ENCODE peak calls at places on chromosomes 7 and 10, in four cellular contexts. N is GM12878, B is WTC11, V is K562. U is an unnamed sample.

GRCh38 chr10:87705339-87705738 is 45.7 kb downstream of the PAPSS2 start:
- DNase-seq in N (no peak), B (no peak), V (no peak), U (no peak)

GRCh38 chr10:12181065-12181775 is 14.5 kb downstream of the NUDT5 start:
- DNase-seq in N (peak), B (no peak), V (no peak), U (no peak)

GRCh38 chr7:1672851-1673486 is 2.9 kb downstream of the ELFN1 start:
- DNase-seq in N (no peak), B (no peak), V (no peak), U (no peak)

GRCh38 chr7:105641236-105641810 is 60.0 kb upstream of the EFCAB10 start:
- DNase-seq in N (no peak), B (no peak), V (no peak), U (no peak)

GRCh38 chr7:136870799-136871487 is 2.5 kb downstream of the CHRM2 start:
- DNase-seq in N (no peak), B (peak), V (no peak), U (no peak)

GRCh38 chr10:70843333-70843732 is 27.6 kb downstream of the SGPL1 start:
- DNase-seq in N (no peak), B (no peak), V (peak), U (no peak)

GRCh38 chr10:52778511-52779392 is 6.2 kb upstream of the MBL2 start:
- DNase-seq in N (no peak), B (peak), V (no peak), U (peak)

GRCh38 chr10:51092402-51092801 is 18.1 kb downstream of the PRKG1 start:
- DNase-seq in N (no peak), B (no peak), V (no peak), U (no peak)

GRCh38 chr7:27745064-27745583 is 5.2 kb downstream of the TAX1BP1 start:
- DNase-seq in N (no peak), B (no peak), V (no peak), U (peak)

GRCh38 chr7:41567350-41568114 is 135.4 kb downstream of the INHBA start:
- DNase-seq in N (no peak), B (no peak), V (no peak), U (no peak)

GRCh38 chr7:155456772-155457543 is 971 bp upstream of the EN2 start:
- DNase-seq in N (no peak), B (peak), V (peak), U (no peak)

GRCh38 chr10:69103784-69104183 is 15.9 kb downstream of the SRGN start:
- DNase-seq in N (no peak), B (no peak), V (no peak), U (no peak)

GRCh38 chr10:74917481-74918077 is 91.2 kb downstream of the KAT6B start:
- DNase-seq in N (no peak), B (no peak), V (no peak), U (peak)

GRCh38 chr7:42227523-42227922 is 9.5 kb downstream of the GLI3 start:
- DNase-seq in N (no peak), B (peak), V (no peak), U (no peak)

GRCh38 chr7:150788474-150789269 is 11.5 kb downstream of the TMEM176B start:
- DNase-seq in N (no peak), B (no peak), V (no peak), U (no peak)

GRCh38 chr10:34954142-34954541 is 136.0 kb downstream of the CUL2 start:
- DNase-seq in N (no peak), B (no peak), V (no peak), U (no peak)

GRCh38 chr10:30068482-30069223 is 9.3 kb upstream of the JCAD start:
- DNase-seq in N (no peak), B (no peak), V (no peak), U (no peak)

GRCh38 chr10:114389429-114389828 is 14.9 kb downstream of the AFAP1L2 start:
- DNase-seq in N (no peak), B (no peak), V (no peak), U (no peak)

GRCh38 chr7:28298870-28299484 is 113.3 kb upstream of the CREB5 start:
- DNase-seq in N (no peak), B (peak), V (no peak), U (peak)

GRCh38 chr10:43647576-43647975 is 1.1 kb downstream of the ZNF32 start:
- DNase-seq in N (no peak), B (no peak), V (no peak), U (peak)

GRCh38 chr7:69395072-69395714 is 203.1 kb upstream of the AUTS2 start:
- DNase-seq in N (no peak), B (no peak), V (no peak), U (no peak)

GRCh38 chr7:15709978-15710377 is 23.5 kb upstream of the MEOX2 start:
- DNase-seq in N (no peak), B (no peak), V (no peak), U (no peak)

GRCh38 chr7:150826061-150826849 is 25.7 kb downstream of the TMEM176A start:
- DNase-seq in N (no peak), B (no peak), V (no peak), U (no peak)

GRCh38 chr7:75981450-75982305 is 12.7 kb downstream of the TMEM120A start:
- DNase-seq in N (no peak), B (no peak), V (no peak), U (no peak)

GRCh38 chr10:120012566-120012965 is 120.0 kb downstream of the SEC23IP start:
- DNase-seq in N (no peak), B (no peak), V (no peak), U (no peak)

GRCh38 chr7:116341222-116341907 is 131.0 kb downstream of the TES start:
- DNase-seq in N (no peak), B (no peak), V (no peak), U (no peak)

GRCh38 chr7:114988755-114989154 is 66.9 kb downstream of the MDFIC start:
- DNase-seq in N (no peak), B (no peak), V (no peak), U (no peak)

GRCh38 chr10:48400129-48400849 is 93.8 kb downstream of the MAPK8 start:
- DNase-seq in N (no peak), B (no peak), V (no peak), U (no peak)

GRCh38 chr10:100089241-100089640 is 7.6 kb upstream of the CPN1 start:
- DNase-seq in N (no peak), B (no peak), V (no peak), U (no peak)

GRCh38 chr7:90271753-90272152 is 26.8 kb downstream of the CFAP69 start:
- DNase-seq in N (no peak), B (no peak), V (no peak), U (peak)

GRCh38 chr10:98309366-98310355 is 41.7 kb upstream of the LOXL4 start:
- DNase-seq in N (no peak), B (peak), V (peak), U (peak)

GRCh38 chr7:135147899-135148721 is at the start of gene TMEM140:
- DNase-seq in N (peak), B (no peak), V (no peak), U (peak)

GRCh38 chr10:92279297-92279696 is 11.6 kb downstream of the CPEB3 start:
- DNase-seq in N (no peak), B (no peak), V (no peak), U (no peak)

GRCh38 chr7:26458751-26459150 is 167.1 kb downstream of the SNX10 start:
- DNase-seq in N (no peak), B (no peak), V (no peak), U (no peak)

GRCh38 chr7:81527651-81528050 is 242.2 kb downstream of the HGF start:
- DNase-seq in N (no peak), B (no peak), V (no peak), U (peak)

GRCh38 chr10:1663226-1663625 is 74.1 kb downstream of the ADARB2 start:
- DNase-seq in N (no peak), B (no peak), V (no peak), U (no peak)

GRCh38 chr7:140212100-140212881 is 35.5 kb upstream of the KDM7A start:
- DNase-seq in N (peak), B (no peak), V (no peak), U (no peak)

GRCh38 chr10:86402283-86402931 is 35.8 kb upstream of the GRID1 start:
- DNase-seq in N (no peak), B (no peak), V (no peak), U (peak)

GRCh38 chr10:109861051-109861450 is 62.3 kb downstream of the XPNPEP1 start:
- DNase-seq in N (no peak), B (no peak), V (no peak), U (no peak)

DNA sequence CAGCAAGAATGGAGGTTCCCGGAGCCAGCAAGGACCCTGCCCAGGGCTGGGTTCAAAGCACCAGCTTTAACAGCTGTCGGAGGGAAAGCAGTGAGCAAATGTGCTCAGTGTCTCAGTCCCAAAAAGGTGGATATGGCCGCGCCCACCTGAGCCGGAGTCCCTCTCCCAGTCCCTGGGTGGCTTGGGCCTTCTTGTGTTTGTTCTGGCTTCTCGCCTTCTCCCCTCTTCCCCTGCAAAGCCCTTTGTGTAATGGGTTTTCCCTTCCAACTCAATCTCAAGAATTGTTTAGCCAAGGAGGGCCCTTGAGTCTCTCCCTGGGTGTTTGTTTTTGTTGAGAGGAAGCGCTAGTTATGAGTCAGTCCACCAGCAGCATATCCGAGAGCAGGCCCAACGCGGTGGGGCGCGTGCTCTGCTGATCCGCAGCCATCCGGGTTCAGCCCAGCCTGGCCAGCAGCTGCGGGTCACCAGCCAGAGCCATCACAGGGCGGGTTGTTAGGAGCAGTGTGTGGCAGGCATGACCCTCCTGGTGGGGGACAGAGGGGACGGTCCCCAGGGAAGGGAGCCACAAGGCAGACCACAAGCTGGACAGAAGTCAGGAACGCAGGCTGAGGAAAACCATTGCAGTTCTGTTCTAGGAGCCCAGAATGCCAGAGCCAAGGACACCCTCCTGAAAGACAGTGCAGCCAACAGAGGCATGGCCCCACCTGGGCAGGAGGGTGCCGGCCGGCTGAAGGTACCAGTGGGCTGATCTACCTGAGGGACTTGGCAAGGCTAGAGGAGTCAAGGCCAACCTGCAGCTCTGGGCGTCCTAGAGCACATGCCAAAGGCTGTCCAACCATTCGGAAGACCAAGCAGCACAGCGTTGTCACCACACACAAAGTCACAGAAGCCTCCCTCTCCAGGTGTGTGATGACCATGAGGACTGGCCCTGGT is 21.3 kb downstream of the CALML3 start:
- DNase-seq in N (no peak), B (peak), V (peak), U (no peak)
- TF ChIP-seq CBFB in N (no peak), B (no peak), V (no peak), U (no peak)

GRCh38 chr7:50267525-50268041 is 36.9 kb upstream of the IKZF1 start:
- DNase-seq in N (no peak), B (no peak), V (no peak), U (no peak)
- TF ChIP-seq CBFB in N (no peak), B (no peak), V (no peak), U (no peak)

GRCh38 chr10:46254007-46254383 is 32.8 kb upstream of the ANTXRL start:
- DNase-seq in N (no peak), B (no peak), V (no peak), U (no peak)
- TF ChIP-seq CBFB in N (no peak), B (no peak), V (no peak), U (no peak)

DNA sequence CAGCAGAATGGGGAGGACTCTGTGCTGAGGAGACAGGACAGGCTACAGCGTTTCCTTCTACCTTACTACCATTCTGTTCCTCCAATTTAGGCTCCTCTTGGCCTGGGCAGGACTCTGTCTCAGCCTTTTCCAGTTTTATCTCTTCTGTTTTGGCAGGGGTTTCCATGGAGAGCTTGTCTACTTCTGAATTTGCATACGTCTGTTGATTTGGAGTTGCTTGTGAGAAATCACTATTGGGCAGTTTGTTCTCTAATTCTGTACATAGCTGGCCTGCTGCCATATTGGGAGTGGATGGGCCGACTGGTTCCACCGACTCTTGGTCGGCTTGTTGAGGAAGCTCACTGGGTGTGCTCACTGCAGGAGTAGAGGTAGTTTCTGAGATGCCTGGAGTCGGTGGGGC is 136.8 kb downstream of the GALNT11 start:
- DNase-seq in N (no peak), B (no peak), V (no peak), U (no peak)
- TF ChIP-seq CBFB in N (no peak), B (no peak), V (no peak), U (no peak)

GRCh38 chr7:4681922-4682620 is at the start of gene FOXK1:
- DNase-seq in N (no peak), B (peak), V (peak), U (no peak)

GRCh38 chr7:4683043-4683883 is 1.2 kb downstream of the FOXK1 start:
- DNase-seq in N (no peak), B (no peak), V (peak), U (no peak)

GRCh38 chr7:4683884-4684565 is 1.9 kb downstream of the FOXK1 start:
- DNase-seq in N (peak), B (no peak), V (no peak), U (peak)

GRCh38 chr7:4682621-4683042 is 537 bp downstream of the FOXK1 start:
- DNase-seq in N (no peak), B (peak), V (peak), U (no peak)

DNA sequence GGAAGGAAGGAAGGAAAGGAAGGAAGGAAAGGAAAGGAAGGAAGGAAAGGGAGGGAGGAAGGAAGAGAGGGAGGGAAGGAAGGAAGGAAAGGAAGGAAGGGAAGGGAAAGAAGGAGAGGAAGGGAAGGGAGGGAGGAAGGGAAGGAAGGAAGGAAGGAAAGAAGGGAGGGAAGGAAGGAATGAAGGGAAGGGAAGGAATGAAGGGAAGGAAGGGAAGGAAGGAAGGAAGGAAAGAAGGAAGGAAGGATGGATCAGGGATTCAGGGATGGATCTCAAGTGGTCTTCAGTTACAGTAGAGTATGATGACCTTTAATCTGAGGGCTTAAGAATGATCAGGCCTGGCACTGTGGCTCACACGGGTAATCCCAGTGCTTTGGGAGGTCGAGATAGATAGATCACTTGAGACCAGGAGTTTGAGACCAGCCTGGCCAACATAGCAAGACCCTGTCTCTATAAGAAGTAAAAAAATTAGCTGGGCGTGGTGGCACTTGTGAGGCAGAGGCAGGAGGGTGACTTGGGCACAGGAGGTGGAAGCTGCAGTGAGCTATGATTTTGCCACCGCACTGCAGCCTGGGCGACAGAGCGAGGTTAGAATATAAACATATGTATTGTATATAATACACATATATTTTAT is 760 bp upstream of the FOXK1 start:
- DNase-seq in N (no peak), B (no peak), V (no peak), U (no peak)
- TF ChIP-seq CBFB in N (no peak), B (no peak), V (no peak), U (no peak)

DNA sequence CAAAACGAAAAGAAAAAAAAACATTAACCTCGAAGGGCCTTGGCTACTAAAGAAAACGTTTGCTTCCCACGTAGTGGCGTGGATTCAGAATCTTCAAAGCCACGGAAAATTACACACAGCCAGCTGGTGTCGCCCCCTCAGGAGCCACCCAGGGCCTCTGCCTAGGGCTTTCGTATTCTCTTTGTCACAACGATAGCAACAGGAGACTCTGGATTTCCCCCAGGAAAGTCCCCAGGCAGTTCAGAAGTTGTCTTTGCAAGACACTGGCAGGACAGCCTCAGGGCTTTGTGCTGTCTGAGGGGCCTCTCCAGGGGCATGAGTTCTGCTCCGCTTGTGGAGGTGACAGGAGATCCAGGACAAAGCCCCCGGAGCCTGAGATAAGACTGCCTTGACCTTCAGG is 150.2 kb upstream of the INSYN2A start:
- DNase-seq in N (no peak), B (no peak), V (no peak), U (no peak)
- TF ChIP-seq CBFB in N (no peak), B (no peak), V (no peak), U (no peak)

GRCh38 chr7:79401254-79401653 is 52.2 kb downstream of the MAGI2 start:
- DNase-seq in N (no peak), B (no peak), V (no peak), U (no peak)

GRCh38 chr7:79403879-79404278 is 49.6 kb downstream of the MAGI2 start:
- DNase-seq in N (no peak), B (no peak), V (no peak), U (no peak)

GRCh38 chr7:79403451-79403850 is 50.0 kb downstream of the MAGI2 start:
- DNase-seq in N (no peak), B (no peak), V (no peak), U (no peak)

GRCh38 chr7:79400221-79400620 is 53.2 kb downstream of the MAGI2 start:
- DNase-seq in N (no peak), B (no peak), V (no peak), U (no peak)

GRCh38 chr7:79398145-79398749 is 55.2 kb downstream of the MAGI2 start:
- DNase-seq in N (no peak), B (no peak), V (no peak), U (no peak)
- TF ChIP-seq CBFB in N (no peak), B (no peak), V (no peak), U (no peak)

GRCh38 chr7:36802459-36802858 is 78.2 kb upstream of the AOAH start:
- DNase-seq in N (no peak), B (no peak), V (no peak), U (no peak)

GRCh38 chr7:36794689-36795088 is 70.4 kb upstream of the AOAH start:
- DNase-seq in N (no peak), B (peak), V (no peak), U (peak)

GRCh38 chr7:36792421-36792820 is 68.1 kb upstream of the AOAH start:
- DNase-seq in N (no peak), B (no peak), V (no peak), U (no peak)

GRCh38 chr7:36795451-36796021 is 71.2 kb upstream of the AOAH start:
- DNase-seq in N (no peak), B (no peak), V (no peak), U (peak)

GRCh38 chr7:36796850-36797618 is 72.7 kb upstream of the AOAH start:
- DNase-seq in N (no peak), B (no peak), V (no peak), U (peak)
- TF ChIP-seq CBFB in N (no peak), B (no peak), V (no peak), U (no peak)

U was measured in HepG2.